ENCODE peak calls at places on chromosomes 12 and 14, in six cellular contexts. B, M, A, W, P and U are unnamed samples.

GRCh38 chr14:21070610-21071224 is 613 bp downstream of the ARHGEF40 start:
- DNase-seq in P (peak; percentile 43), A (peak; percentile 62), W (peak; percentile 66), B (peak; percentile 46), M (no peak), U (no peak)

GRCh38 chr12:116222358-116222757 is 55.1 kb downstream of the MED13L start:
- DNase-seq in B (peak; percentile 79), M (peak; percentile 51), W (no peak), A (peak; percentile 78), P (peak; percentile 94), U (no peak)

GRCh38 chr12:64650762-64651161 is 40.5 kb downstream of the RASSF3 start:
- DNase-seq in B (no peak), W (no peak), M (no peak), P (peak; percentile 39), A (no peak), U (no peak)

GRCh38 chr12:120261951-120262851 is 3.3 kb downstream of the PXN start:
- DNase-seq in A (peak; percentile 63), B (no peak), W (no peak), M (no peak), P (no peak), U (no peak)

GRCh38 chr12:121791671-121792496 is 1.6 kb downstream of the RHOF start:
- DNase-seq in M (no peak), P (no peak), W (peak; percentile 47), B (peak; percentile 75), A (no peak), U (no peak)

GRCh38 chr14:21525995-21526671 is at the start of gene SALL2:
- DNase-seq in M (peak; percentile 88), W (peak; percentile 76), B (peak; percentile 85), A (peak; percentile 65), P (peak; percentile 76), U (peak; percentile 49)

GRCh38 chr12:98973395-98973794 is 328.3 kb downstream of the APAF1 start:
- DNase-seq in A (no peak), M (no peak), W (no peak), P (peak; percentile 20), B (no peak), U (no peak)

GRCh38 chr14:58171090-58171489 is 19.1 kb upstream of the ARMH4 start:
- DNase-seq in A (peak; percentile 53), P (peak; percentile 83), B (peak; percentile 88), W (peak; percentile 74), M (peak; percentile 77), U (no peak)

GRCh38 chr14:50362791-50363733 is 33.6 kb downstream of the CDKL1 start:
- DNase-seq in M (no peak), B (no peak), W (no peak), P (no peak), A (no peak), U (peak; percentile 18)

GRCh38 chr12:57569858-57570257 is 20.0 kb downstream of the KIF5A start:
- DNase-seq in W (no peak), A (no peak), M (no peak), B (no peak), P (no peak), U (no peak)

GRCh38 chr12:127681151-127681754 is 585.7 kb upstream of the TMEM132C start:
- DNase-seq in W (no peak), M (no peak), B (no peak), A (no peak), P (no peak), U (no peak)

GRCh38 chr12:15880721-15881120 is 1.5 kb upstream of the STRAP start:
- DNase-seq in M (no peak), P (no peak), A (no peak), B (no peak), W (no peak), U (no peak)

GRCh38 chr14:36647827-36648753 is 13.6 kb upstream of the PAX9 start:
- DNase-seq in A (no peak), P (peak; percentile 45), W (peak; percentile 66), M (no peak), B (no peak), U (no peak)

GRCh38 chr12:68613209-68613904 is 2.7 kb downstream of the RAP1B start:
- DNase-seq in A (no peak), B (no peak), P (no peak), W (no peak), M (no peak), U (no peak)

GRCh38 chr12:72207756-72208155 is 64.4 kb upstream of the TRHDE start:
- DNase-seq in P (peak; percentile 17), B (no peak), W (no peak), A (no peak), M (no peak), U (no peak)

GRCh38 chr12:130158775-130159100 is 3.5 kb upstream of the FZD10 start:
- DNase-seq in A (no peak), W (no peak), M (no peak), B (no peak), P (no peak), U (no peak)

GRCh38 chr14:49860988-49861387 is 8.4 kb upstream of the NEMF start:
- DNase-seq in M (no peak), P (no peak), B (no peak), A (no peak), W (no peak), U (no peak)

GRCh38 chr14:50059773-50060629 is 56.4 kb downstream of the VCPKMT start:
- DNase-seq in A (no peak), W (no peak), P (no peak), B (no peak), M (no peak), U (no peak)

GRCh38 chr14:100546051-100546443 is 41.2 kb downstream of the BEGAIN start:
- DNase-seq in P (no peak), B (no peak), M (no peak), W (no peak), A (no peak), U (no peak)

GRCh38 chr14:35306114-35306513 is 13.9 kb downstream of the PSMA6 start:
- DNase-seq in P (no peak), W (no peak), M (no peak), A (no peak), B (no peak), U (no peak)

GRCh38 chr14:100900837-100901390 is 2.6 kb downstream of the RTL1 start:
- DNase-seq in B (no peak), A (no peak), M (peak; percentile 11), W (no peak), P (peak; percentile 18), U (no peak)

GRCh38 chr12:83042441-83043215 is 355.9 kb downstream of the TMTC2 start:
- DNase-seq in M (no peak), P (peak; percentile 64), B (no peak), A (no peak), W (no peak), U (no peak)

GRCh38 chr14:103961928-103962578 is 19.7 kb upstream of the RD3L start:
- DNase-seq in B (no peak), W (no peak), M (no peak), A (no peak), P (no peak), U (no peak)

GRCh38 chr14:93008381-93008780 is 85.4 kb downstream of the CHGA start:
- DNase-seq in W (peak; percentile 58), B (no peak), M (no peak), A (no peak), P (peak; percentile 64), U (no peak)

GRCh38 chr14:54676822-54677708 is 110.1 kb downstream of the SAMD4A start:
- DNase-seq in W (no peak), M (no peak), B (no peak), P (peak; percentile 99), A (peak; percentile 57), U (no peak)

GRCh38 chr12:96063046-96063445 is 27.7 kb upstream of the LTA4H start:
- DNase-seq in P (peak; percentile 22), W (no peak), B (no peak), A (no peak), M (no peak), U (no peak)

GRCh38 chr14:94080606-94081385 is at the start of the genes DDX24 and IFI27L1:
- DNase-seq in P (peak; percentile 92), B (peak; percentile 98), W (peak; percentile 99), M (peak; percentile 97), A (peak; percentile 96), U (peak; percentile 95)

GRCh38 chr14:94079891-94080605 is 954 bp downstream of the DDX24 start:
- DNase-seq in W (no peak), P (peak; percentile 53), M (no peak), B (no peak), A (no peak), U (no peak)

GRCh38 chr14:94077111-94077821 is 3.7 kb downstream of the DDX24 start:
- DNase-seq in B (no peak), W (no peak), M (no peak), A (no peak), P (no peak), U (no peak)

GRCh38 chr14:94075008-94075407 is 6.0 kb downstream of the DDX24 start:
- DNase-seq in P (no peak), W (no peak), A (no peak), M (no peak), B (no peak), U (no peak)

GRCh38 chr14:94077823-94078222 is 3.2 kb downstream of the DDX24 start:
- DNase-seq in A (no peak), P (no peak), M (no peak), W (no peak), B (no peak), U (no peak)
- H3K4me3 ChIP-seq in A (peak overlapping the region; percentile 83), P (no peak overlapping the region), M (peak overlapping the region; percentile 91), W (peak overlapping the region; percentile 87), B (no peak overlapping the region), U (no peak overlapping the region)

DNA sequence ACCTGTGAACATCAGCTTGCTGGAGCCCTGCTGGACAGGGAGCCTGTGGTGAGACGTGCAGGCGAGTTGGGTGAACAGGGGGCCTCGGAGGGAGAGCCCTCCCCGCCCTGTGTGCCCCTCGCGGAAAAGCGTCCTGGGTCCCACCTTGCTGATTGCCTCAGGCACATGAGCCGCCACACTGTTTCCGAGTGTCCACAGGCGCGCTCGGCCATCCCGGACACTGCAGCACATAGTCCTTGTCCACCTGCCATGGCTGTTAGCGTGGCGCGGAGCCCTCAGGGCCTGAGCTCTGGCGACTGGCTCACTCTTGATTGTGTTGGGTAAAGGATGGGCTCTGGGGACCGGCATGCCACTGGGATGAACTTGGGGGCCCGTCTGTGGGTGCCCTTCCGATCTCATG is 40.0 kb downstream of the PACS2 start:
- DNase-seq in P (no peak), M (no peak), A (no peak), B (no peak), W (no peak), U (no peak)
- TF ChIP-seq CTCF in P (no peak), M (no peak), A (no peak), B (no peak), W (no peak), U (no peak)

GRCh38 chr12:109608796-109609195 is 35.2 kb downstream of the MVK start:
- DNase-seq in A (no peak), B (no peak), P (no peak), M (no peak), W (no peak), U (no peak)
- H3K27me3 ChIP-seq in A (no peaks in the 10 kb centered on the region), B (no peaks in the 10 kb centered on the region), P (peaks cover 31% of the 10 kb centered on the region), M (peaks cover 59% of the 10 kb centered on the region), W (no peaks in the 10 kb centered on the region), U (peaks cover 1% of the 10 kb centered on the region)

DNA sequence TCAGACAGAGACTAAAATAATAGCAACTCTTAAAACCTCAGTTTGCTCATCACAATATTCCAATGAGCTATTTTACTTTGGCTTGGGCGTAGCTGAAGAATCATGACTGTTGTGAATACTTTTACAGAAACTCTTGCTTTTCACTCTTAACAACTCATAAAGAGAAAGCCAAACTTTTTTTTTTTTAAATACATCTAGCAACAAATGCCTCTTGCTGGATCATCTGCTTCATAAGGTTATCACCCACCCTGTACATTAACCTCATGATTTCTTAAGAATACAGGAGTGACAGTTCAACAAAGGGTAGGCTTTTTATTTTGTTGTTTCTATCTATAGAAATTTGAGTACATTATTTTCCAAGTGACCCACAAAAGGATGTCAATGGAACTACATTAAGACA is 307.4 kb upstream of the DDHD1 start:
- DNase-seq in M (no peak), W (no peak), P (no peak), A (no peak), B (no peak), U (no peak)
- H3K4me3 ChIP-seq in M (no peak overlapping the region), W (no peak overlapping the region), P (no peak overlapping the region), A (no peak overlapping the region), B (no peak overlapping the region), U (no peak overlapping the region)